ENCODE peak calls at places on chromosomes 16 and 17, in eight cellular contexts. G, V, H, P, S, I, U and L are unnamed samples.

GRCh38 chr17:60160829-60161501 is 11.2 kb downstream of the CA4 start:
- DNase-seq in G (no peak), V (no peak), H (no peak), P (no peak), S (no peak), I (no peak), U (no peak), L (no peak)

GRCh38 chr16:88836791-88837190 is 20.0 kb downstream of the GALNS start:
- DNase-seq in G (no peak), V (no peak), H (no peak), P (no peak), S (no peak), I (no peak), U (no peak), L (no peak)

GRCh38 chr17:17044846-17045561 is 2.7 kb downstream of the MPRIP start:
- DNase-seq in G (peak), V (no peak), H (no peak), P (peak), S (no peak), I (no peak), U (peak), L (no peak)

GRCh38 chr16:55046513-55046912 is 115.8 kb downstream of the IRX5 start:
- DNase-seq in G (no peak), V (no peak), H (no peak), P (no peak), S (no peak), I (no peak), U (no peak), L (no peak)

GRCh38 chr16:56938664-56939513 is 6.9 kb downstream of the HERPUD1 start:
- DNase-seq in G (no peak), V (no peak), H (no peak), P (no peak), S (no peak), I (no peak), U (no peak), L (no peak)

GRCh38 chr17:6503641-6504195 is 52.6 kb downstream of the PITPNM3 start:
- DNase-seq in G (no peak), V (no peak), H (no peak), P (no peak), S (no peak), I (no peak), U (no peak), L (no peak)

GRCh38 chr16:54822502-54823291 is 108.0 kb upstream of the IRX5 start:
- DNase-seq in G (no peak), V (no peak), H (no peak), P (no peak), S (no peak), I (peak), U (no peak), L (no peak)

GRCh38 chr17:44587339-44587738 is 30.1 kb downstream of the FZD2 start:
- DNase-seq in G (no peak), V (no peak), H (peak), P (peak), S (no peak), I (no peak), U (no peak), L (no peak)

GRCh38 chr16:363110-364090 is 6.9 kb downstream of the MRPL28 start:
- DNase-seq in G (no peak), V (no peak), H (no peak), P (no peak), S (no peak), I (no peak), U (no peak), L (no peak)

GRCh38 chr17:35947156-35947585 is 3.7 kb upstream of the LYZL6 start:
- DNase-seq in G (peak), V (peak), H (peak), P (peak), S (no peak), I (no peak), U (peak), L (no peak)

GRCh38 chr16:2159052-2159838 is 3.7 kb downstream of the TRAF7 start:
- DNase-seq in G (no peak), V (peak), H (no peak), P (peak), S (peak), I (no peak), U (no peak), L (no peak)

GRCh38 chr17:4269915-4270314 is 6.1 kb upstream of the ANKFY1 start:
- DNase-seq in G (no peak), V (no peak), H (no peak), P (no peak), S (no peak), I (no peak), U (no peak), L (no peak)

GRCh38 chr16:88121886-88122580 is 170.8 kb downstream of the BANP start:
- DNase-seq in G (no peak), V (no peak), H (no peak), P (no peak), S (no peak), I (no peak), U (no peak), L (no peak)

GRCh38 chr17:48351916-48352332 is 78.1 kb downstream of the SKAP1 start:
- DNase-seq in G (peak), V (no peak), H (peak), P (peak), S (no peak), I (no peak), U (no peak), L (no peak)

GRCh38 chr16:69839240-69839688 is 77.1 kb downstream of the WWP2 start:
- DNase-seq in G (no peak), V (no peak), H (no peak), P (no peak), S (no peak), I (no peak), U (no peak), L (no peak)

GRCh38 chr17:47719411-47720152 is 13.5 kb upstream of the TBX21 start:
- DNase-seq in G (no peak), V (no peak), H (peak), P (peak), S (no peak), I (no peak), U (no peak), L (no peak)

GRCh38 chr17:58339775-58340622 is 11.4 kb upstream of the TSPOAP1 start:
- DNase-seq in G (no peak), V (no peak), H (no peak), P (no peak), S (no peak), I (no peak), U (no peak), L (no peak)

GRCh38 chr17:58242171-58242784 is 3.9 kb downstream of the LPO start:
- DNase-seq in G (no peak), V (no peak), H (no peak), P (no peak), S (no peak), I (no peak), U (no peak), L (no peak)

GRCh38 chr17:12231027-12231682 is 210.5 kb downstream of the MAP2K4 start:
- DNase-seq in G (no peak), V (no peak), H (no peak), P (no peak), S (no peak), I (no peak), U (no peak), L (no peak)

GRCh38 chr17:13727441-13728171 is 125.9 kb upstream of the HS3ST3A1 start:
- DNase-seq in G (no peak), V (no peak), H (no peak), P (peak), S (no peak), I (no peak), U (no peak), L (no peak)

GRCh38 chr17:47995241-47995935 is 24.5 kb downstream of the CDK5RAP3 start:
- DNase-seq in G (no peak), V (no peak), H (no peak), P (no peak), S (no peak), I (no peak), U (peak), L (no peak)

GRCh38 chr16:25729188-25729587 is 37.4 kb downstream of the HS3ST4 start:
- DNase-seq in G (no peak), V (no peak), H (no peak), P (no peak), S (no peak), I (no peak), U (no peak), L (no peak)

GRCh38 chr17:75263051-75263450 is 1.4 kb downstream of the MRPS7 start:
- DNase-seq in G (no peak), V (no peak), H (no peak), P (no peak), S (no peak), I (no peak), U (no peak), L (no peak)

GRCh38 chr17:63701477-63702222 is 1.7 kb upstream of the LIMD2 start:
- DNase-seq in G (no peak), V (no peak), H (no peak), P (no peak), S (no peak), I (no peak), U (no peak), L (peak)

GRCh38 chr16:83771306-83771942 is 36.4 kb upstream of the HSBP1 start:
- DNase-seq in G (no peak), V (peak), H (no peak), P (no peak), S (no peak), I (no peak), U (no peak), L (no peak)